ENCODE peak calls at places on chromosomes 2 and 18, in nine cellular contexts. T, H, E, R, Z, D, Y, N and J are unnamed samples.

GRCh38 chr2:200050921-200051620 is 95.7 kb downstream of the MAIP1 start:
- DNase-seq in T (no peak), H (no peak), E (no peak), R (no peak), Z (no peak), D (no peak), Y (no peak), N (no peak), J (no peak)

GRCh38 chr2:224772494-224772893 is 56.3 kb upstream of the CCDC195 start:
- DNase-seq in T (no peak), H (no peak), E (peak), R (no peak), Z (no peak), D (no peak), Y (no peak), N (no peak), J (no peak)

GRCh38 chr2:82599021-82599420 is 1860.1 kb downstream of the SUCLG1 start:
- DNase-seq in T (no peak), H (no peak), E (no peak), R (no peak), Z (no peak), D (no peak), Y (no peak), N (no peak), J (no peak)

GRCh38 chr2:159684796-159685195 is 27.5 kb upstream of the MARCHF7 start:
- DNase-seq in T (no peak), H (peak), E (no peak), R (no peak), Z (no peak), D (no peak), Y (no peak), N (no peak), J (no peak)

GRCh38 chr18:34767601-34768027 is 57.5 kb downstream of the DTNA start:
- DNase-seq in T (no peak), H (peak), E (no peak), R (no peak), Z (no peak), D (no peak), Y (no peak), N (no peak), J (no peak)

GRCh38 chr2:161045726-161046125 is 114.5 kb upstream of the TANK start:
- DNase-seq in T (no peak), H (no peak), E (no peak), R (no peak), Z (no peak), D (no peak), Y (no peak), N (no peak), J (no peak)

GRCh38 chr2:134493797-134494196 is 225.0 kb downstream of the TMEM163 start:
- DNase-seq in T (no peak), H (no peak), E (no peak), R (no peak), Z (no peak), D (no peak), Y (no peak), N (no peak), J (no peak)

GRCh38 chr2:119838179-119838578 is 78.5 kb downstream of the PTPN4 start:
- DNase-seq in T (no peak), H (no peak), E (no peak), R (no peak), Z (no peak), D (no peak), Y (no peak), N (no peak), J (no peak)

GRCh38 chr18:48073231-48073930 is 142.9 kb upstream of the SMAD2 start:
- DNase-seq in T (no peak), H (peak), E (no peak), R (no peak), Z (no peak), D (peak), Y (no peak), N (no peak), J (no peak)

GRCh38 chr18:74316257-74317180 is 880 bp downstream of the C18orf63 start:
- DNase-seq in T (no peak), H (peak), E (no peak), R (no peak), Z (no peak), D (no peak), Y (no peak), N (no peak), J (no peak)

GRCh38 chr2:84786601-84787000 is 94.3 kb downstream of the TRABD2A start:
- DNase-seq in T (no peak), H (no peak), E (no peak), R (no peak), Z (no peak), D (no peak), Y (no peak), N (no peak), J (no peak)

GRCh38 chr18:31102020-31102684 is at the start of gene DSC2:
- DNase-seq in T (peak), H (no peak), E (no peak), R (no peak), Z (peak), D (peak), Y (peak), N (no peak), J (no peak)

GRCh38 chr2:8537572-8538155 is 144.2 kb upstream of the ID2 start:
- DNase-seq in T (no peak), H (no peak), E (no peak), R (no peak), Z (no peak), D (peak), Y (no peak), N (no peak), J (peak)

GRCh38 chr2:8268172-8268783 is 413.6 kb upstream of the ID2 start:
- DNase-seq in T (peak), H (peak), E (no peak), R (no peak), Z (no peak), D (no peak), Y (no peak), N (no peak), J (no peak)

GRCh38 chr2:232713505-232713904 is 16.4 kb downstream of the GIGYF2 start:
- DNase-seq in T (no peak), H (no peak), E (no peak), R (no peak), Z (no peak), D (no peak), Y (no peak), N (no peak), J (no peak)

GRCh38 chr2:156986339-156986988 is 271.0 kb upstream of the GALNT5 start:
- DNase-seq in T (no peak), H (no peak), E (no peak), R (no peak), Z (no peak), D (no peak), Y (no peak), N (no peak), J (no peak)

GRCh38 chr2:3849213-3849612 is 145.8 kb downstream of the DCDC2C start:
- DNase-seq in T (no peak), H (no peak), E (no peak), R (no peak), Z (no peak), D (no peak), Y (no peak), N (no peak), J (no peak)

GRCh38 chr18:13309031-13309430 is 90.5 kb downstream of the LDLRAD4 start:
- DNase-seq in T (no peak), H (no peak), E (no peak), R (no peak), Z (no peak), D (no peak), Y (no peak), N (no peak), J (no peak)

GRCh38 chr2:186486651-186487647 is 889 bp downstream of the ZC3H15 start:
- DNase-seq in T (no peak), H (peak), E (peak), R (no peak), Z (no peak), D (no peak), Y (no peak), N (no peak), J (no peak)

GRCh38 chr2:213065583-213066444 is 85.6 kb downstream of the IKZF2 start:
- DNase-seq in T (peak), H (peak), E (peak), R (no peak), Z (peak), D (no peak), Y (no peak), N (peak), J (no peak)

GRCh38 chr18:34710430-34711386 is 610 bp downstream of the DTNA start:
- DNase-seq in T (no peak), H (peak), E (peak), R (no peak), Z (no peak), D (no peak), Y (no peak), N (no peak), J (peak)